ENCODE peak calls at places on chromosomes 13 and 19, in five cellular contexts. T is fibroblast of pulmonary artery, F is right cardiac atrium, N is SK-N-SH, Q is astrocyte of the hippocampus. V is an unnamed sample.

GRCh38 chr13:96020155-96020575 is 33.0 kb downstream of the UGGT2 start:
- DNase-seq in N (peak; percentile 56), Q (peak; percentile 78), F (no peak), T (peak; percentile 88), V (peak; percentile 18)

GRCh38 chr19:45791744-45792481 is 732 bp downstream of the DMWD start:
- DNase-seq in Q (peak; percentile 42), N (no peak), T (no peak), F (no peak), V (no peak)

GRCh38 chr19:54160182-54160811 is 776 bp upstream of the LENG1 start:
- DNase-seq in T (peak; percentile 49), N (no peak), F (no peak), Q (peak; percentile 43), V (no peak)

GRCh38 chr13:109274188-109274821 is 512.1 kb downstream of the IRS2 start:
- DNase-seq in N (no peak), T (peak; percentile 89), Q (peak; percentile 87), F (no peak), V (no peak)

GRCh38 chr19:16520074-16520973 is 21.9 kb downstream of the CHERP start:
- DNase-seq in N (no peak), T (no peak), F (no peak), Q (no peak), V (no peak)

GRCh38 chr13:101202590-101202989 is 213.7 kb downstream of the NALCN start:
- DNase-seq in Q (no peak), T (no peak), N (no peak), F (no peak), V (no peak)

GRCh38 chr19:6392219-6393073 is 518 bp downstream of the GTF2F1 start:
- DNase-seq in N (no peak), T (no peak), F (no peak), Q (no peak), V (no peak)

GRCh38 chr19:33402421-33403220 is 29.1 kb downstream of the CEBPG start:
- DNase-seq in T (no peak), Q (no peak), N (peak; percentile 58), F (peak; percentile 50), V (no peak)

GRCh38 chr13:46871557-46871956 is 25.3 kb downstream of the HTR2A start:
- DNase-seq in T (no peak), N (no peak), Q (peak; percentile 32), F (no peak), V (no peak)

GRCh38 chr19:4059931-4060620 is 6.6 kb downstream of the ZBTB7A start:
- DNase-seq in T (peak; percentile 54), F (peak; percentile 90), N (no peak), Q (no peak), V (no peak)

GRCh38 chr13:28819748-28820098 is 416 bp upstream of the MTUS2 start:
- DNase-seq in T (peak; percentile 45), N (peak; percentile 85), F (peak; percentile 88), Q (peak; percentile 65), V (peak; percentile 6)

GRCh38 chr19:13669780-13670355 is 94.5 kb upstream of the MRI1 start:
- DNase-seq in N (no peak), F (no peak), T (no peak), Q (no peak), V (no peak)

GRCh38 chr13:99174533-99175100 is 26.0 kb upstream of the UBAC2 start:
- DNase-seq in F (no peak), N (no peak), Q (no peak), T (no peak), V (no peak)

GRCh38 chr19:49382639-49383038 is 5.4 kb upstream of the KASH5 start:
- DNase-seq in Q (no peak), F (no peak), T (no peak), N (no peak), V (no peak)

GRCh38 chr13:47679391-47679790 is 321.7 kb downstream of the SUCLA2 start:
- DNase-seq in F (no peak), T (peak; percentile 77), N (no peak), Q (peak; percentile 12), V (no peak)

GRCh38 chr19:14127176-14127575 is 9.2 kb downstream of the ASF1B start:
- DNase-seq in N (no peak), T (no peak), Q (no peak), F (peak; percentile 78), V (no peak)

GRCh38 chr19:19021115-19021514 is 12.2 kb downstream of the SUGP2 start:
- DNase-seq in Q (peak; percentile 52), T (peak; percentile 29), F (no peak), N (no peak), V (no peak)

GRCh38 chr19:44602071-44602470 is 11.3 kb upstream of the IGSF23 start:
- DNase-seq in T (no peak), Q (no peak), F (no peak), N (no peak), V (no peak)

GRCh38 chr19:33819875-33820781 is 23.5 kb downstream of the KCTD15 start:
- DNase-seq in Q (peak; percentile 82), N (peak; percentile 36), T (peak; percentile 88), F (peak; percentile 94), V (peak; percentile 34)

GRCh38 chr19:43526884-43527859 is at the start of gene ETHE1:
- DNase-seq in N (peak; percentile 92), T (peak; percentile 50), F (peak; percentile 95), Q (peak; percentile 83), V (peak; percentile 85)

GRCh38 chr13:49495783-49496762 is at the start of gene PHF11:
- DNase-seq in T (peak; percentile 66), N (peak; percentile 57), F (peak; percentile 91), Q (peak; percentile 85), V (peak; percentile 35)

GRCh38 chr19:18894254-18895037 is 1.5 kb downstream of the CERS1 start:
- DNase-seq in N (peak; percentile 97), F (peak; percentile 82), Q (peak; percentile 81), T (peak; percentile 52), V (no peak)

GRCh38 chr19:38634757-38635482 is 12.5 kb upstream of the ACTN4 start:
- DNase-seq in T (peak; percentile 70), F (peak; percentile 92), Q (peak; percentile 87), N (peak; percentile 87), V (peak; percentile 13)

GRCh38 chr13:113518080-113518803 is 27.7 kb upstream of the DCUN1D2 start:
- DNase-seq in F (no peak), T (no peak), N (no peak), Q (no peak), V (no peak)

GRCh38 chr19:6730153-6730804 is 7.1 kb downstream of the GPR108 start:
- DNase-seq in Q (no peak), N (peak; percentile 71), F (peak; percentile 80), T (no peak), V (no peak)

GRCh38 chr19:49836176-49837008 is 14.6 kb upstream of the PTOV1 start:
- DNase-seq in Q (no peak), N (peak; percentile 20), F (peak; percentile 56), T (no peak), V (no peak)

V was measured in KG1.